ENCODE peak calls at places on chromosomes 12 and 14, in nine cellular contexts. One of them, this sample, is unnamed.
A peak's percentile ranks its signal among the peaks of the same experiment; 100 is the strongest.

GRCh38 chr12:1436996-1437395 is 157.4 kb downstream of the FBXL14 start:
- DNase-seq in A549: no peak
- DNase-seq in mucosa of descending colon: no peak
- DNase-seq in ascending aorta: no peak
- DNase-seq in spleen: no peak
- DNase-seq in HAP-1: no peak
- DNase-seq in lung: no peak
- DNase-seq in MM.1S: no peak
- DNase-seq in BE2C: no peak
- DNase-seq in this sample: no peak

GRCh38 chr14:96279564-96279963 is 23.6 kb downstream of the BDKRB1 start:
- DNase-seq in mucosa of descending colon: no peak
- DNase-seq in spleen: no peak
- DNase-seq in MM.1S: no peak
- DNase-seq in A549: no peak
- DNase-seq in BE2C: no peak
- DNase-seq in lung: no peak
- DNase-seq in HAP-1: no peak
- DNase-seq in ascending aorta: no peak
- DNase-seq in this sample: no peak

GRCh38 chr14:103385994-103386491 is 828 bp downstream of the MARK3 start:
- DNase-seq in mucosa of descending colon: peak; percentile 46
- DNase-seq in BE2C: peak; percentile 19
- DNase-seq in MM.1S: peak; percentile 8
- DNase-seq in lung: no peak
- DNase-seq in ascending aorta: no peak
- DNase-seq in spleen: peak; percentile 86
- DNase-seq in A549: no peak
- DNase-seq in HAP-1: no peak
- DNase-seq in this sample: peak; percentile 25

GRCh38 chr14:104609666-104610065 is 5.1 kb upstream of the TMEM179 start:
- DNase-seq in ascending aorta: no peak
- DNase-seq in mucosa of descending colon: no peak
- DNase-seq in BE2C: no peak
- DNase-seq in HAP-1: no peak
- DNase-seq in MM.1S: no peak
- DNase-seq in lung: no peak
- DNase-seq in A549: no peak
- DNase-seq in spleen: peak; percentile 53
- DNase-seq in this sample: no peak

GRCh38 chr12:53550595-53550994 is 43.3 kb upstream of the NPFF start:
- DNase-seq in spleen: no peak
- DNase-seq in mucosa of descending colon: no peak
- DNase-seq in MM.1S: no peak
- DNase-seq in BE2C: no peak
- DNase-seq in ascending aorta: no peak
- DNase-seq in A549: no peak
- DNase-seq in lung: no peak
- DNase-seq in HAP-1: no peak
- DNase-seq in this sample: no peak

GRCh38 chr14:36069535-36069900 is 107.0 kb downstream of the PTCSC3 start:
- DNase-seq in HAP-1: peak; percentile 63
- DNase-seq in MM.1S: peak; percentile 14
- DNase-seq in BE2C: peak; percentile 43
- DNase-seq in lung: peak; percentile 64
- DNase-seq in A549: peak; percentile 62
- DNase-seq in ascending aorta: no peak
- DNase-seq in mucosa of descending colon: peak; percentile 26
- DNase-seq in spleen: no peak
- DNase-seq in this sample: peak; percentile 23

GRCh38 chr14:78764240-78764639 is 594.1 kb downstream of the NRXN3 start:
- DNase-seq in MM.1S: no peak
- DNase-seq in spleen: no peak
- DNase-seq in mucosa of descending colon: no peak
- DNase-seq in BE2C: no peak
- DNase-seq in lung: no peak
- DNase-seq in ascending aorta: no peak
- DNase-seq in HAP-1: no peak
- DNase-seq in A549: no peak
- DNase-seq in this sample: no peak

GRCh38 chr14:73896521-73896920 is 9.9 kb downstream of the ZNF410 start:
- DNase-seq in ascending aorta: no peak
- DNase-seq in MM.1S: no peak
- DNase-seq in BE2C: no peak
- DNase-seq in HAP-1: no peak
- DNase-seq in mucosa of descending colon: no peak
- DNase-seq in spleen: no peak
- DNase-seq in lung: no peak
- DNase-seq in A549: no peak
- DNase-seq in this sample: no peak

GRCh38 chr12:25328082-25328712 is 77.5 kb upstream of the KRAS start:
- DNase-seq in HAP-1: peak; percentile 40
- DNase-seq in spleen: no peak
- DNase-seq in lung: no peak
- DNase-seq in ascending aorta: no peak
- DNase-seq in mucosa of descending colon: peak; percentile 32
- DNase-seq in MM.1S: no peak
- DNase-seq in A549: peak; percentile 30
- DNase-seq in BE2C: no peak
- DNase-seq in this sample: no peak

GRCh38 chr12:75816892-75817291 is 214.7 kb downstream of the PHLDA1 start:
- DNase-seq in A549: peak; percentile 74
- DNase-seq in HAP-1: no peak
- DNase-seq in MM.1S: peak; percentile 64
- DNase-seq in ascending aorta: no peak
- DNase-seq in lung: no peak
- DNase-seq in BE2C: peak; percentile 26
- DNase-seq in spleen: no peak
- DNase-seq in mucosa of descending colon: no peak
- DNase-seq in this sample: no peak

GRCh38 chr12:581746-582145 is 81.5 kb downstream of the NINJ2 start:
- DNase-seq in mucosa of descending colon: no peak
- DNase-seq in ascending aorta: no peak
- DNase-seq in A549: no peak
- DNase-seq in HAP-1: no peak
- DNase-seq in spleen: no peak
- DNase-seq in BE2C: no peak
- DNase-seq in MM.1S: no peak
- DNase-seq in lung: no peak
- DNase-seq in this sample: no peak

GRCh38 chr12:28121433-28121832 is 68.8 kb upstream of the CCDC91 start:
- DNase-seq in lung: no peak
- DNase-seq in A549: no peak
- DNase-seq in spleen: no peak
- DNase-seq in MM.1S: no peak
- DNase-seq in HAP-1: no peak
- DNase-seq in ascending aorta: no peak
- DNase-seq in mucosa of descending colon: no peak
- DNase-seq in BE2C: no peak
- DNase-seq in this sample: no peak

DNA sequence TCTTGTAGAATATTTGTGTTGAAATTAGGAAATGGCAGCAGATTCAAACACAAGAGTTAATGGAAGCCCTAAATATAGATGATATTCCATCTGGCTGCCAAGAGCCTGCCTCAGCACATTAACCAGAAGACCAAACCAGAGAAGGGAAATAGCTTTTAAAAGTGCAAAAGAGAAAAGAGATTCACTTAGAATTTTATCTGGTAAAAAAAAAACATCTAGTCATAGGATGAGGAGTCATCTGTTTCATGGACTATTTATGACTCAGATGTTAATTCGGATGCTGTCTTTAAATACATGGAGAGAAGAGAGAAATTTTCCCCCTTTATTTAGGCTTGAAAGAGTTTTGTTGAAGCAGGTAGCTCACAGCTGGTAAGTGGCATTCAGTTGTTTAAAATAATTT is 201.6 kb upstream of the NUDT4 start:
- DNase-seq in ascending aorta: no peak
- DNase-seq in MM.1S: no peak
- DNase-seq in HAP-1: no peak
- DNase-seq in A549: no peak
- DNase-seq in lung: no peak
- DNase-seq in spleen: no peak
- DNase-seq in mucosa of descending colon: no peak
- DNase-seq in BE2C: no peak
- DNase-seq in this sample: no peak
- H3K4me3 ChIP-seq in ascending aorta: no peak overlapping the region
- H3K4me3 ChIP-seq in MM.1S: no peak overlapping the region
- H3K4me3 ChIP-seq in HAP-1: no peak overlapping the region
- H3K4me3 ChIP-seq in A549: no peak overlapping the region
- H3K4me3 ChIP-seq in lung: no peak overlapping the region
- H3K4me3 ChIP-seq in spleen: no peak overlapping the region
- H3K4me3 ChIP-seq in mucosa of descending colon: no peak overlapping the region
- H3K4me3 ChIP-seq in BE2C: no peak overlapping the region
- H3K4me3 ChIP-seq in this sample: no peak overlapping the region

DNA sequence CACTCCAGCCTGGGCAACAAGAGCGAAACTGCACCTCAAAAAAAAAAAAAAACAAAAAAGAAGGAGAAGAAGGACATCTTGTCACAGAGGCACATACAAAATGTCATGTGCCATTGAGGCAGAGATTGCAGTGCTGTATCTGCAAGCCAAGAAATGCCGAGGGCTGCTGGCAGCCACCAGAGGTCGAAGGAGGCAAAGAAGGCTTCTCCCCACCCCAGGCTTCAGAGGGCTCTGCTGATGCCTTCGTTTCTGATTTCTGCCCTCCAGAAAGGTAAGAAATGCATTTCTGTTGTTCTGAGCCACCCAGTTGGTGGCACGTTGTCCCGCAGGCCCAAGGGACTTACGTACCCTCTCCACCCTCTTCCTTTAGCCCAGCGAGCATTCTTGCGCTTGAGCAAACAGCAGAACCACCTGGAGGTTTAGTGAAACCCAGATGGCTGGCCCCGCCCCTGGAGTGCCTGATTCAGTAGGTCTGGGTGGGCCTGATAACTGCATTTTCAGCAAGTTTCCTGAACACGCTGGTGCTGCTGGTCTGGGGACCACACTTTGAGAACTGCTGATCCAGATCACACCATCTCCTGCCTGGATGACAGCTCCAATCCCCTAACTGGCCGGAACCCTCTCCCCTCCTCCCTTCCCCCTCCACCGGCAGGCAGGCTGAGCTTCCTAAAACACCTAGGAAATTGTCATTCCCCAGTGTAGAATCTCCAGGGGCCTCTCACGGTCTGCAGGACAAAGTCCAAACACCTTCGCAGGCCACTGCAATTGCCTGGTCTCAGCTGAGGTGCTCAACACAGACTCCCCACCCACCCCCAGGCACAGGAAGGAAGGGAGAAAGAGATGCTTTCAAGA is 21.1 kb upstream of the SCARB1 start:
- DNase-seq in lung: no peak
- DNase-seq in BE2C: peak; percentile 48
- DNase-seq in A549: no peak
- DNase-seq in HAP-1: no peak
- DNase-seq in mucosa of descending colon: peak; percentile 76
- DNase-seq in MM.1S: peak; percentile 81
- DNase-seq in ascending aorta: no peak
- DNase-seq in spleen: peak; percentile 88
- DNase-seq in this sample: no peak
- H3K4me1 ChIP-seq in lung: no peaks in the 10 kb centered on the region
- H3K4me1 ChIP-seq in BE2C: peaks cover 12% of the 10 kb centered on the region
- H3K4me1 ChIP-seq in A549: peaks cover 16% of the 10 kb centered on the region
- H3K4me1 ChIP-seq in HAP-1: peaks cover 18% of the 10 kb centered on the region
- H3K4me1 ChIP-seq in mucosa of descending colon: peaks cover 4% of the 10 kb centered on the region
- H3K4me1 ChIP-seq in MM.1S: peaks cover 11% of the 10 kb centered on the region
- H3K4me1 ChIP-seq in ascending aorta: no peaks in the 10 kb centered on the region
- H3K4me1 ChIP-seq in spleen: no peaks in the 10 kb centered on the region
- H3K4me1 ChIP-seq in this sample: no peaks in the 10 kb centered on the region

GRCh38 chr14:69261761-69262331 is 1.9 kb downstream of the GALNT16 start:
- DNase-seq in ascending aorta: no peak
- DNase-seq in lung: no peak
- DNase-seq in mucosa of descending colon: no peak
- DNase-seq in BE2C: peak; percentile 43
- DNase-seq in HAP-1: no peak
- DNase-seq in spleen: no peak
- DNase-seq in MM.1S: no peak
- DNase-seq in A549: peak; percentile 23
- DNase-seq in this sample: no peak
- H3K4me3 ChIP-seq in ascending aorta: peak overlapping the region; percentile 78
- H3K4me3 ChIP-seq in lung: no peak overlapping the region
- H3K4me3 ChIP-seq in mucosa of descending colon: no peak overlapping the region
- H3K4me3 ChIP-seq in BE2C: peak overlapping the region; percentile 49
- H3K4me3 ChIP-seq in HAP-1: no peak overlapping the region
- H3K4me3 ChIP-seq in spleen: peak overlapping the region; percentile 53
- H3K4me3 ChIP-seq in MM.1S: no peak overlapping the region
- H3K4me3 ChIP-seq in A549: no peak overlapping the region
- H3K4me3 ChIP-seq in this sample: no peak overlapping the region

GRCh38 chr14:75224561-75224960 is 48.1 kb upstream of the TMED10 start:
- DNase-seq in A549: no peak
- DNase-seq in lung: no peak
- DNase-seq in spleen: no peak
- DNase-seq in BE2C: no peak
- DNase-seq in ascending aorta: no peak
- DNase-seq in mucosa of descending colon: no peak
- DNase-seq in MM.1S: no peak
- DNase-seq in HAP-1: no peak
- DNase-seq in this sample: no peak

GRCh38 chr14:75226755-75227544 is 50.5 kb upstream of the TMED10 start:
- DNase-seq in spleen: no peak
- DNase-seq in ascending aorta: no peak
- DNase-seq in HAP-1: no peak
- DNase-seq in BE2C: no peak
- DNase-seq in A549: no peak
- DNase-seq in mucosa of descending colon: peak; percentile 75
- DNase-seq in MM.1S: no peak
- DNase-seq in lung: no peak
- DNase-seq in this sample: no peak

GRCh38 chr14:75222208-75222701 is 45.8 kb upstream of the TMED10 start:
- DNase-seq in BE2C: no peak
- DNase-seq in MM.1S: no peak
- DNase-seq in HAP-1: no peak
- DNase-seq in ascending aorta: peak; percentile 29
- DNase-seq in lung: no peak
- DNase-seq in mucosa of descending colon: no peak
- DNase-seq in spleen: peak; percentile 79
- DNase-seq in A549: no peak
- DNase-seq in this sample: no peak

GRCh38 chr14:75221797-75222196 is 45.4 kb upstream of the TMED10 start:
- DNase-seq in lung: no peak
- DNase-seq in spleen: no peak
- DNase-seq in HAP-1: no peak
- DNase-seq in MM.1S: no peak
- DNase-seq in ascending aorta: no peak
- DNase-seq in A549: no peak
- DNase-seq in mucosa of descending colon: no peak
- DNase-seq in BE2C: no peak
- DNase-seq in this sample: no peak

DNA sequence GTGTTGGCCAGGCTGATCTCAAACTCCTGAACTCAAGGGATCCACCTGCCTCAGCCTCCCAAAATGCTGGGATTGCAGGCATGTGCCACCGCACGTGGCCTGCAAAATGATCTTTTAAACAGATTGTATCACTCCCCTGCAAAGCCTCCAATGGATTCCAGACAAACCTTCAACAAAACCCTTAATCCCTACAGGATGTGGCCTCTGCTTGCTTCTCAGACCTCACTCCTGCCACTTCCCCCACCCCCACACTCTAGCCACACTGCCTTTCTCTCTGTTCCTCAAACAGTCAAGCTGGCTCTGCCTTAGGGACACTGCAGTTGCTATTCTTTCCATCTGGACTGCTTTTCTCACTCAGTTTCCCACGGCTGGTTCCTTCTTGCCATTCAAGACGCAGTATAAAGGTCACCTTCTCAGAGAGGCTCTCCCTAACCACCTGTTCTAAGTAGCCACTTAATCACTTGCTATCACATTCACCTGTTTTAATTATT is 47.3 kb upstream of the TMED10 start:
- DNase-seq in A549: no peak
- DNase-seq in HAP-1: peak; percentile 21
- DNase-seq in MM.1S: peak; percentile 7
- DNase-seq in mucosa of descending colon: peak; percentile 53
- DNase-seq in spleen: no peak
- DNase-seq in BE2C: no peak
- DNase-seq in lung: peak; percentile 38
- DNase-seq in ascending aorta: no peak
- DNase-seq in this sample: no peak
- H3K4me1 ChIP-seq in A549: no peaks in the 10 kb centered on the region
- H3K4me1 ChIP-seq in HAP-1: peaks cover 5% of the 10 kb centered on the region
- H3K4me1 ChIP-seq in MM.1S: peaks cover 14% of the 10 kb centered on the region
- H3K4me1 ChIP-seq in mucosa of descending colon: peaks cover 4% of the 10 kb centered on the region
- H3K4me1 ChIP-seq in spleen: peaks cover 18% of the 10 kb centered on the region
- H3K4me1 ChIP-seq in BE2C: no peaks in the 10 kb centered on the region
- H3K4me1 ChIP-seq in lung: no peaks in the 10 kb centered on the region
- H3K4me1 ChIP-seq in ascending aorta: no peaks in the 10 kb centered on the region
- H3K4me1 ChIP-seq in this sample: no peaks in the 10 kb centered on the region